ENCODE peak calls at places on chromosomes 11 and 22, in four cellular contexts. One of them, this sample, is unnamed.

GRCh38 chr11:64848779-64849599 is 4.5 kb upstream of the CDC42BPG start:
- DNase-seq in stimulated activated CD8-positive, alpha-beta memory T cell treated with anti-CD3 and anti-CD28 coated beads, Interleukin-15, amount 100 ng/mL, for 4 hours: no peak
- DNase-seq in NCI-H1417: peak
- DNase-seq in M059J: no peak
- DNase-seq in this sample: peak

GRCh38 chr11:116072776-116073175 is 568.6 kb upstream of the CADM1 start:
- DNase-seq in stimulated activated CD8-positive, alpha-beta memory T cell treated with anti-CD3 and anti-CD28 coated beads, Interleukin-15, amount 100 ng/mL, for 4 hours: no peak
- DNase-seq in NCI-H1417: peak
- DNase-seq in M059J: peak
- DNase-seq in this sample: no peak

GRCh38 chr11:93622043-93622442 is 39.4 kb upstream of the CEP295 start:
- DNase-seq in stimulated activated CD8-positive, alpha-beta memory T cell treated with anti-CD3 and anti-CD28 coated beads, Interleukin-15, amount 100 ng/mL, for 4 hours: no peak
- DNase-seq in NCI-H1417: no peak
- DNase-seq in M059J: peak
- DNase-seq in this sample: no peak

GRCh38 chr11:112024778-112025678 is at the start of gene DLAT:
- DNase-seq in stimulated activated CD8-positive, alpha-beta memory T cell treated with anti-CD3 and anti-CD28 coated beads, Interleukin-15, amount 100 ng/mL, for 4 hours: peak
- DNase-seq in M059J: peak
- DNase-seq in NCI-H1417: peak
- DNase-seq in this sample: peak

GRCh38 chr11:35111171-35112055 is 27.6 kb upstream of the CD44 start:
- DNase-seq in stimulated activated CD8-positive, alpha-beta memory T cell treated with anti-CD3 and anti-CD28 coated beads, Interleukin-15, amount 100 ng/mL, for 4 hours: no peak
- DNase-seq in M059J: peak
- DNase-seq in NCI-H1417: no peak
- DNase-seq in this sample: peak

GRCh38 chr22:31944700-31945477 is 554 bp downstream of the YWHAH start:
- DNase-seq in M059J: peak
- DNase-seq in NCI-H1417: peak
- DNase-seq in stimulated activated CD8-positive, alpha-beta memory T cell treated with anti-CD3 and anti-CD28 coated beads, Interleukin-15, amount 100 ng/mL, for 4 hours: no peak
- DNase-seq in this sample: no peak

GRCh38 chr11:102640946-102641345 is 15.8 kb upstream of the MMP20 start:
- DNase-seq in stimulated activated CD8-positive, alpha-beta memory T cell treated with anti-CD3 and anti-CD28 coated beads, Interleukin-15, amount 100 ng/mL, for 4 hours: no peak
- DNase-seq in M059J: no peak
- DNase-seq in NCI-H1417: no peak
- DNase-seq in this sample: no peak

GRCh38 chr11:35237860-35238715 is 99.1 kb downstream of the CD44 start:
- DNase-seq in stimulated activated CD8-positive, alpha-beta memory T cell treated with anti-CD3 and anti-CD28 coated beads, Interleukin-15, amount 100 ng/mL, for 4 hours: no peak
- DNase-seq in NCI-H1417: peak
- DNase-seq in M059J: peak
- DNase-seq in this sample: peak

GRCh38 chr11:93085097-93085496 is 112.7 kb downstream of the SLC36A4 start:
- DNase-seq in NCI-H1417: no peak
- DNase-seq in M059J: peak
- DNase-seq in stimulated activated CD8-positive, alpha-beta memory T cell treated with anti-CD3 and anti-CD28 coated beads, Interleukin-15, amount 100 ng/mL, for 4 hours: no peak
- DNase-seq in this sample: no peak

GRCh38 chr22:34847072-34847471 is 218.9 kb upstream of the ISX start:
- DNase-seq in NCI-H1417: no peak
- DNase-seq in stimulated activated CD8-positive, alpha-beta memory T cell treated with anti-CD3 and anti-CD28 coated beads, Interleukin-15, amount 100 ng/mL, for 4 hours: no peak
- DNase-seq in M059J: peak
- DNase-seq in this sample: no peak

GRCh38 chr22:19788661-19789225 is 28.2 kb downstream of the TBX1 start:
- DNase-seq in stimulated activated CD8-positive, alpha-beta memory T cell treated with anti-CD3 and anti-CD28 coated beads, Interleukin-15, amount 100 ng/mL, for 4 hours: no peak
- DNase-seq in NCI-H1417: no peak
- DNase-seq in M059J: no peak
- DNase-seq in this sample: no peak

GRCh38 chr11:12914401-12914912 is 94.7 kb upstream of the RASSF10 start:
- DNase-seq in NCI-H1417: no peak
- DNase-seq in stimulated activated CD8-positive, alpha-beta memory T cell treated with anti-CD3 and anti-CD28 coated beads, Interleukin-15, amount 100 ng/mL, for 4 hours: no peak
- DNase-seq in M059J: no peak
- DNase-seq in this sample: no peak

GRCh38 chr11:18780896-18781295 is 10.7 kb downstream of the PTPN5 start:
- DNase-seq in M059J: no peak
- DNase-seq in NCI-H1417: no peak
- DNase-seq in stimulated activated CD8-positive, alpha-beta memory T cell treated with anti-CD3 and anti-CD28 coated beads, Interleukin-15, amount 100 ng/mL, for 4 hours: no peak
- DNase-seq in this sample: no peak

GRCh38 chr11:45922425-45923082 is at the start of gene LARGE2:
- DNase-seq in M059J: no peak
- DNase-seq in NCI-H1417: peak
- DNase-seq in stimulated activated CD8-positive, alpha-beta memory T cell treated with anti-CD3 and anti-CD28 coated beads, Interleukin-15, amount 100 ng/mL, for 4 hours: no peak
- DNase-seq in this sample: peak

GRCh38 chr22:30425616-30426394 is at the start of gene MTFP1:
- DNase-seq in NCI-H1417: peak
- DNase-seq in stimulated activated CD8-positive, alpha-beta memory T cell treated with anti-CD3 and anti-CD28 coated beads, Interleukin-15, amount 100 ng/mL, for 4 hours: no peak
- DNase-seq in M059J: peak
- DNase-seq in this sample: peak

GRCh38 chr11:33461726-33462125 is 204.5 kb downstream of the HIPK3 start:
- DNase-seq in stimulated activated CD8-positive, alpha-beta memory T cell treated with anti-CD3 and anti-CD28 coated beads, Interleukin-15, amount 100 ng/mL, for 4 hours: no peak
- DNase-seq in NCI-H1417: no peak
- DNase-seq in M059J: peak
- DNase-seq in this sample: no peak

GRCh38 chr11:35654711-35655110 is 7.9 kb upstream of the TRIM44 start:
- DNase-seq in NCI-H1417: peak
- DNase-seq in M059J: no peak
- DNase-seq in stimulated activated CD8-positive, alpha-beta memory T cell treated with anti-CD3 and anti-CD28 coated beads, Interleukin-15, amount 100 ng/mL, for 4 hours: no peak
- DNase-seq in this sample: no peak

GRCh38 chr11:68968306-68969255 is 12.2 kb downstream of the MRGPRD start:
- DNase-seq in stimulated activated CD8-positive, alpha-beta memory T cell treated with anti-CD3 and anti-CD28 coated beads, Interleukin-15, amount 100 ng/mL, for 4 hours: no peak
- DNase-seq in M059J: no peak
- DNase-seq in NCI-H1417: no peak
- DNase-seq in this sample: no peak

GRCh38 chr11:14902650-14903350 is 10.8 kb upstream of the CYP2R1 start:
- DNase-seq in NCI-H1417: no peak
- DNase-seq in M059J: peak
- DNase-seq in stimulated activated CD8-positive, alpha-beta memory T cell treated with anti-CD3 and anti-CD28 coated beads, Interleukin-15, amount 100 ng/mL, for 4 hours: no peak
- DNase-seq in this sample: no peak

GRCh38 chr11:32244453-32244852 is 153.6 kb downstream of the RCN1 start:
- DNase-seq in M059J: no peak
- DNase-seq in stimulated activated CD8-positive, alpha-beta memory T cell treated with anti-CD3 and anti-CD28 coated beads, Interleukin-15, amount 100 ng/mL, for 4 hours: no peak
- DNase-seq in NCI-H1417: no peak
- DNase-seq in this sample: no peak

GRCh38 chr22:49807780-49808708 is 19.6 kb downstream of the BRD1 start:
- DNase-seq in NCI-H1417: no peak
- DNase-seq in M059J: no peak
- DNase-seq in stimulated activated CD8-positive, alpha-beta memory T cell treated with anti-CD3 and anti-CD28 coated beads, Interleukin-15, amount 100 ng/mL, for 4 hours: no peak
- DNase-seq in this sample: no peak

GRCh38 chr11:47179655-47179991 is 2.9 kb upstream of the ARFGAP2 start:
- DNase-seq in stimulated activated CD8-positive, alpha-beta memory T cell treated with anti-CD3 and anti-CD28 coated beads, Interleukin-15, amount 100 ng/mL, for 4 hours: no peak
- DNase-seq in NCI-H1417: peak
- DNase-seq in M059J: peak
- DNase-seq in this sample: no peak

GRCh38 chr11:117918366-117919255 is 10.6 kb downstream of the TMPRSS13 start:
- DNase-seq in stimulated activated CD8-positive, alpha-beta memory T cell treated with anti-CD3 and anti-CD28 coated beads, Interleukin-15, amount 100 ng/mL, for 4 hours: no peak
- DNase-seq in M059J: no peak
- DNase-seq in NCI-H1417: no peak
- DNase-seq in this sample: no peak

GRCh38 chr11:47507016-47507631 is 45.8 kb downstream of the CELF1 start:
- DNase-seq in NCI-H1417: no peak
- DNase-seq in stimulated activated CD8-positive, alpha-beta memory T cell treated with anti-CD3 and anti-CD28 coated beads, Interleukin-15, amount 100 ng/mL, for 4 hours: no peak
- DNase-seq in M059J: no peak
- DNase-seq in this sample: no peak

GRCh38 chr11:35272391-35272821 is 133.4 kb downstream of the CD44 start:
- DNase-seq in stimulated activated CD8-positive, alpha-beta memory T cell treated with anti-CD3 and anti-CD28 coated beads, Interleukin-15, amount 100 ng/mL, for 4 hours: peak
- DNase-seq in NCI-H1417: no peak
- DNase-seq in M059J: no peak
- DNase-seq in this sample: no peak

GRCh38 chr11:129440028-129440630 is 64.5 kb downstream of the BARX2 start:
- DNase-seq in M059J: peak
- DNase-seq in NCI-H1417: peak
- DNase-seq in stimulated activated CD8-positive, alpha-beta memory T cell treated with anti-CD3 and anti-CD28 coated beads, Interleukin-15, amount 100 ng/mL, for 4 hours: no peak
- DNase-seq in this sample: peak

GRCh38 chr22:48404801-48405447 is 1422.7 kb downstream of the BRD1 start:
- DNase-seq in NCI-H1417: no peak
- DNase-seq in stimulated activated CD8-positive, alpha-beta memory T cell treated with anti-CD3 and anti-CD28 coated beads, Interleukin-15, amount 100 ng/mL, for 4 hours: no peak
- DNase-seq in M059J: no peak
- DNase-seq in this sample: no peak

GRCh38 chr22:35409783-35410662 is 10.1 kb downstream of the MCM5 start:
- DNase-seq in NCI-H1417: no peak
- DNase-seq in M059J: no peak
- DNase-seq in stimulated activated CD8-positive, alpha-beta memory T cell treated with anti-CD3 and anti-CD28 coated beads, Interleukin-15, amount 100 ng/mL, for 4 hours: no peak
- DNase-seq in this sample: no peak

GRCh38 chr11:104327864-104328513 is 164.0 kb upstream of the PDGFD start:
- DNase-seq in M059J: peak
- DNase-seq in NCI-H1417: no peak
- DNase-seq in stimulated activated CD8-positive, alpha-beta memory T cell treated with anti-CD3 and anti-CD28 coated beads, Interleukin-15, amount 100 ng/mL, for 4 hours: no peak
- DNase-seq in this sample: no peak

GRCh38 chr11:66976048-66976467 is 954 bp downstream of the C11orf86 start:
- DNase-seq in NCI-H1417: peak
- DNase-seq in stimulated activated CD8-positive, alpha-beta memory T cell treated with anti-CD3 and anti-CD28 coated beads, Interleukin-15, amount 100 ng/mL, for 4 hours: no peak
- DNase-seq in M059J: no peak
- DNase-seq in this sample: no peak

GRCh38 chr11:78510597-78510996 is 64.1 kb downstream of the NARS2 start:
- DNase-seq in stimulated activated CD8-positive, alpha-beta memory T cell treated with anti-CD3 and anti-CD28 coated beads, Interleukin-15, amount 100 ng/mL, for 4 hours: no peak
- DNase-seq in M059J: no peak
- DNase-seq in NCI-H1417: no peak
- DNase-seq in this sample: no peak

GRCh38 chr22:44723801-44724200 is 21.8 kb downstream of the PRR5 start:
- DNase-seq in stimulated activated CD8-positive, alpha-beta memory T cell treated with anti-CD3 and anti-CD28 coated beads, Interleukin-15, amount 100 ng/mL, for 4 hours: no peak
- DNase-seq in NCI-H1417: peak
- DNase-seq in M059J: peak
- DNase-seq in this sample: no peak